ENCODE peak calls at places on chromosomes 12 and 14, in six cellular contexts. K is H1, X is Caco-2, W is transverse colon, L is body of pancreas, Z is upper lobe of right lung. C is an unnamed sample.
A peak's percentile ranks its signal among the peaks of the same experiment; 100 is the strongest.

GRCh38 chr14:103546651-103547454 is 15.6 kb downstream of the BAG5 start:
- DNase-seq in K (peak; percentile 98), X (peak; percentile 85), W (peak; percentile 79), L (peak; percentile 82), Z (peak; percentile 88), C (peak; percentile 78)

GRCh38 chr12:120358412-120359158 is 10.4 kb downstream of the MSI1 start:
- DNase-seq in K (peak; percentile 74), X (peak; percentile 31), W (no peak), L (no peak), Z (no peak), C (no peak)

GRCh38 chr14:72291908-72292688 is 359.9 kb downstream of the RGS6 start:
- DNase-seq in K (peak; percentile 52), X (peak; percentile 52), W (no peak), L (peak; percentile 22), Z (no peak), C (no peak)

GRCh38 chr14:105169776-105170655 is 1.4 kb upstream of the JAG2 start:
- DNase-seq in K (no peak), X (peak; percentile 24), W (no peak), L (peak; percentile 31), Z (no peak), C (no peak)

GRCh38 chr12:89098390-89099102 is 253.8 kb downstream of the DUSP6 start:
- DNase-seq in K (peak; percentile 70), X (no peak), W (no peak), L (peak; percentile 48), Z (no peak), C (peak; percentile 61)

GRCh38 chr12:40168001-40168400 is 56.8 kb upstream of the LRRK2 start:
- DNase-seq in K (no peak), X (no peak), W (no peak), L (no peak), Z (no peak), C (no peak)

GRCh38 chr12:93886533-93887511 is 209.6 kb downstream of the CRADD start:
- DNase-seq in K (no peak), X (peak; percentile 30), W (no peak), L (no peak), Z (no peak), C (no peak)

GRCh38 chr12:26966842-26967241 is 28.6 kb downstream of the FGFR1OP2 start:
- DNase-seq in K (no peak), X (no peak), W (no peak), L (no peak), Z (no peak), C (no peak)

GRCh38 chr14:72515779-72516770 is 377.8 kb downstream of the DPF3 start:
- DNase-seq in K (no peak), X (no peak), W (no peak), L (peak; percentile 60), Z (no peak), C (no peak)

GRCh38 chr14:100077441-100077840 is 12.2 kb downstream of the EVL start:
- DNase-seq in K (no peak), X (no peak), W (no peak), L (no peak), Z (no peak), C (no peak)

GRCh38 chr12:121328620-121329019 is 23.6 kb downstream of the ANAPC5 start:
- DNase-seq in K (no peak), X (no peak), W (no peak), L (no peak), Z (no peak), C (no peak)

GRCh38 chr14:55599250-55599879 is 19.4 kb downstream of the KTN1 start:
- DNase-seq in K (no peak), X (peak; percentile 75), W (peak; percentile 81), L (peak; percentile 73), Z (peak; percentile 68), C (peak; percentile 83)

GRCh38 chr14:87017335-87017734 is 975.6 kb downstream of the GALC start:
- DNase-seq in K (no peak), X (no peak), W (no peak), L (no peak), Z (no peak), C (no peak)

GRCh38 chr12:6195665-6196535 is 4.3 kb upstream of the CD9 start:
- DNase-seq in K (peak; percentile 99), X (peak; percentile 98), W (peak; percentile 92), L (peak; percentile 93), Z (peak; percentile 85), C (peak; percentile 89)

GRCh38 chr12:130195776-130196175 is 33.5 kb downstream of the FZD10 start:
- DNase-seq in K (no peak), X (no peak), W (no peak), L (no peak), Z (no peak), C (no peak)

GRCh38 chr12:130196827-130197226 is 34.6 kb downstream of the FZD10 start:
- DNase-seq in K (no peak), X (no peak), W (no peak), L (no peak), Z (no peak), C (no peak)

GRCh38 chr12:130195369-130195768 is 33.1 kb downstream of the FZD10 start:
- DNase-seq in K (no peak), X (no peak), W (no peak), L (no peak), Z (no peak), C (no peak)

GRCh38 chr12:130194154-130194553 is 31.9 kb downstream of the FZD10 start:
- DNase-seq in K (no peak), X (no peak), W (no peak), L (no peak), Z (no peak), C (no peak)

DNA sequence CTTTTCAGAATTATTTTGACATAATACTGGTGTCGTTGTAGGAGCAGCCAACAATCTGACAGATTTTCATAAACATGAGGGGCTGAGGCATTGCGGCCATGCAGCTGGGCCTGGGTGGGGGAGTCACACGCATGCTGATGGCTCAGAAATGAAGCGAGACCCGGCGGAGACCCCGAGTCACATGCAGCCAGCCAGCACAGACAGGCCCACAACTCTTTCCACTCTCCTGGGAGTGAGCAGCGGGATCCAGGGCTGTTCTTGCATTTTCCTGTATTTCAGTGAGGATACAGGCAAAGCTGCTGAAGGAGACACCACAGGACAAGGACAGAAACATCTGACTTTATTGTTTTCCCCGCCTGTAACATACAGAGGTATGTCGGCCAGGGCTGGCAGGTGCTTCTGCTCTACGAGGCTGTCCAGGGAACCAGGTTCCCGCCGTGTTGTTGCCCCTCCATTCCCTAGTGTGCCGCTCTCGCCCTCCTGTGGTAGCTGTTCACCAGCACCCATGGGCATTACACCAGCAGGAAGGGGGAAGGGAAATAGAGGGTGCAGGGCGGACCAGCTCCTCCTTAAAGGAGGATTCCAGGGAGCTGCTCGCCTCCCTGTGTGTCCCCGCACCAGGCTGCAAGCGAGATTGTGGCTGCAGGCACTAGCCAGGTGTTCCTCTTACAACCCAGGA is 30.5 kb downstream of the FZD10 start:
- DNase-seq in K (no peak), X (no peak), W (no peak), L (no peak), Z (no peak), C (no peak)
- TF ChIP-seq CTCF in K (peak; percentile 46), X (no peak), W (no peak), L (no peak), Z (no peak), C (no peak)

GRCh38 chr12:52944683-52945388 is 4.1 kb upstream of the KRT18 start:
- DNase-seq in K (peak; percentile 52), X (no peak), W (no peak), L (no peak), Z (no peak), C (no peak)

GRCh38 chr12:52945389-52946232 is 3.3 kb upstream of the KRT18 start:
- DNase-seq in K (peak; percentile 74), X (peak; percentile 94), W (peak; percentile 44), L (peak; percentile 66), Z (peak; percentile 72), C (no peak)

GRCh38 chr12:52946334-52946733 is 2.6 kb upstream of the KRT18 start:
- DNase-seq in K (no peak), X (no peak), W (no peak), L (no peak), Z (no peak), C (no peak)

GRCh38 chr12:52942056-52942913 is 6.6 kb upstream of the KRT18 start:
- DNase-seq in K (no peak), X (peak; percentile 81), W (peak; percentile 78), L (peak; percentile 45), Z (no peak), C (no peak)

DNA sequence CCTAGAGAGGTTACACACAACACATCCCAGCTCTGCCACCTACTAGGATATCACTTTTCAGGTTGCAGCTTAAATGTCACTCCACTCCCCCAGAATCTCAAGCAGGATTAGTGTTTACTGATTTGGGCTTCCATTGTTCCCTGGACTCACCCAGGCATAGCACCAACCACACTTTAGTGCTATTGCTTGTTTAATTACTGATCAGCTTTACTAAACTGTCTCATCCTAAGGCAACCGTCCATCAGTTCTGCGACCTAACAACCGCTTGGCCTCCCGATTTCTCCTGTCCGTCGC is 6.1 kb upstream of the KRT18 start:
- DNase-seq in K (no peak), X (no peak), W (no peak), L (no peak), Z (no peak), C (no peak)
- H3K4me1 ChIP-seq in K (peaks cover 24% of the 10 kb centered on the region), X (peaks cover 63% of the 10 kb centered on the region), W (peaks cover 33% of the 10 kb centered on the region), L (peaks cover 45% of the 10 kb centered on the region), Z (peaks cover 7% of the 10 kb centered on the region), C (no peaks in the 10 kb centered on the region)

DNA sequence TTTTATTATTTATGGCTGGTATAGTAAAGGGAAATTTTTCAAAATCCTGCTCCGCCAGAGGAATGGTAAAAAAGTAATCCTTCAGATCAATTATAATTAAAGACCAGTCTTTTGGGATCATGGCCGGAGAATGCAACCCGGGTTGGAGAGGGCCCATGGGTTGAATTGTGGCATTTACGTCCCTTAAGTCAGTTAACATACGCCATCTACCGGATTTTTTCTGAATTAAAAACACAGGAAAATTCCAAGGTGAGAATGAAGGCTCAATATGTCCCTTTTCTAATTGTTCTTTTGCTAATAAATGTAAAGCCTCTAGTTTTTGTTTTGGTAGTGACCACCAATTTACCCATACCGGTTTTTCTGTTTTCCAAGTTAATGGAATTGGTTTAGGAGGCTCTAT is 602.8 kb downstream of the ALG10 start:
- DNase-seq in K (no peak), X (peak; percentile 40), W (no peak), L (no peak), Z (no peak), C (no peak)
- TF ChIP-seq CTCF in K (peak; percentile 6), X (peak; percentile 4), W (no peak), L (peak; percentile 13), Z (peak; percentile 8), C (peak; percentile 55)

GRCh38 chr12:12724421-12725085 is 7.4 kb downstream of the CDKN1B start:
- DNase-seq in K (peak; percentile 61), X (no peak), W (no peak), L (peak; percentile 10), Z (no peak), C (no peak)
- H3K4me1 ChIP-seq in K (no peaks in the 10 kb centered on the region), X (peaks cover 35% of the 10 kb centered on the region), W (peaks cover 49% of the 10 kb centered on the region), L (peaks cover 40% of the 10 kb centered on the region), Z (peaks cover 32% of the 10 kb centered on the region), C (no peaks in the 10 kb centered on the region)